ENCODE peak calls at places on chromosomes 6 and 20, in five cellular contexts. A is ovary, K is fibroblast of lung, J is astrocyte of the cerebellum, E is fibroblast of mammary gland. I is an unnamed sample.

GRCh38 chr6:7996538-7997225 is 67.5 kb downstream of the BLOC1S5 start:
- DNase-seq in A (no peak), K (peak), J (peak), E (peak), I (no peak)

GRCh38 chr20:9068896-9069663 is at the start of gene PLCB4:
- DNase-seq in A (peak), K (peak), J (no peak), E (peak), I (no peak)

GRCh38 chr6:105675715-105676397 is 273.0 kb upstream of the PREP start:
- DNase-seq in A (no peak), K (peak), J (peak), E (peak), I (peak)

GRCh38 chr6:44730771-44731391 is 343.4 kb downstream of the CDC5L start:
- DNase-seq in A (no peak), K (peak), J (peak), E (no peak), I (peak)

GRCh38 chr6:37514840-37515239 is 15.1 kb upstream of the CCDC167 start:
- DNase-seq in A (no peak), K (no peak), J (no peak), E (no peak), I (no peak)

GRCh38 chr6:150969901-150970300 is 104.4 kb downstream of the MTHFD1L start:
- DNase-seq in A (no peak), K (no peak), J (no peak), E (no peak), I (no peak)

GRCh38 chr6:111550953-111551352 is 54.7 kb downstream of the TRAF3IP2 start:
- DNase-seq in A (no peak), K (no peak), J (no peak), E (no peak), I (no peak)

GRCh38 chr20:48619126-48620101 is 208.4 kb downstream of the PREX1 start:
- DNase-seq in A (no peak), K (no peak), J (no peak), E (no peak), I (no peak)

GRCh38 chr20:53187402-53187801 is 215.2 kb downstream of the TSHZ2 start:
- DNase-seq in A (no peak), K (no peak), J (no peak), E (no peak), I (no peak)

GRCh38 chr20:53190225-53190624 is 218.1 kb downstream of the TSHZ2 start:
- DNase-seq in A (no peak), K (no peak), J (no peak), E (no peak), I (no peak)

GRCh38 chr20:53181866-53182376 is 209.8 kb downstream of the TSHZ2 start:
- DNase-seq in A (no peak), K (no peak), J (no peak), E (no peak), I (no peak)

GRCh38 chr20:53183181-53183580 is 211.0 kb downstream of the TSHZ2 start:
- DNase-seq in A (no peak), K (no peak), J (no peak), E (no peak), I (no peak)

GRCh38 chr20:53186630-53187029 is 214.5 kb downstream of the TSHZ2 start:
- DNase-seq in A (no peak), K (no peak), J (no peak), E (no peak), I (no peak)
- TF ChIP-seq CTCF in A (no peak), K (no peak), J (no peak), E (no peak), I (no peak)

DNA sequence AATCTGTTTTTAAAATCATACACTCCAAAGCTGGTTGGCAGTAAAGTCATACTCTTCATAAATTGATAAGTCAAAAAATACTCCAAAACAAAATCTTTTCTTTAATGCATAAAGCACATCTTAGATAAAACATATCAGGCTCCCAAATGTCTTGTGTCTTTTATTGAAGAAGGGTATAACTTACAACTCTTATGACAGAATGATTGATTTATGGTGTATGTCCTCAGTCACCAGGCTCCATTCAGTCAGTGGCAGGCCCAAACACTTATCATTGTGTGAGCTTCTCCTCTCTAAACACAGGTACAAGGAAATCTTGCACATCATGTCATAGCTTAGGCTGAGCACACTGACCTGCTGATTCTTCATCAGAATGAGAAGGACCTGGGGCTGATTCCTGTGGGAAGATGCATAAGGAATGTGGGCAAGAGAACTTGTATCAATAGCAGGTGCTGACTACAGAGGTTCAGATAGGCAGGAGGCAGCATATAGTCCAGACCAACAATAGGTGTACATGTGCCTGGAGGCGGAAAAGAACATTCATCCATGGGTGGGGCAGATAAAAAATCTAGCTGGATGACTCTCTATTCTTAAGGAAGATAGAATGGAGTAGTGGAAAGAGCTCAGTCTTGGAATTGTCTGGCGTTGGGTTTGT is 1.9 kb downstream of the CALHM5 start:
- DNase-seq in A (no peak), K (no peak), J (no peak), E (no peak), I (no peak)
- H3K4me3 ChIP-seq in A (no peak), K (peak), J (peak), E (peak), I (peak)

GRCh38 chr6:116447496-116448011 is 13.6 kb upstream of the CALHM6 start:
- DNase-seq in A (no peak), K (peak), J (peak), E (peak), I (peak)
- TF ChIP-seq CTCF in A (no peak), K (no peak), J (no peak), E (no peak), I (no peak)

GRCh38 chr6:46072866-46073265 is 56.9 kb upstream of the ENPP4 start:
- DNase-seq in A (no peak), K (no peak), J (no peak), E (no peak), I (no peak)
- H3K4me3 ChIP-seq in A (no peak), K (no peak), J (no peak), E (no peak), I (no peak)

GRCh38 chr20:10696650-10697049 is 22.9 kb upstream of the JAG1 start:
- DNase-seq in A (no peak), K (no peak), J (no peak), E (no peak), I (no peak)
- TF ChIP-seq CTCF in A (no peak), K (peak), J (peak), E (peak), I (peak)

GRCh38 chr6:11229267-11230043 is 3.0 kb downstream of the NEDD9 start:
- DNase-seq in A (no peak), K (no peak), J (no peak), E (no peak), I (no peak)
- H3K4me3 ChIP-seq in A (peak), K (peak), J (peak), E (no peak), I (peak)

DNA sequence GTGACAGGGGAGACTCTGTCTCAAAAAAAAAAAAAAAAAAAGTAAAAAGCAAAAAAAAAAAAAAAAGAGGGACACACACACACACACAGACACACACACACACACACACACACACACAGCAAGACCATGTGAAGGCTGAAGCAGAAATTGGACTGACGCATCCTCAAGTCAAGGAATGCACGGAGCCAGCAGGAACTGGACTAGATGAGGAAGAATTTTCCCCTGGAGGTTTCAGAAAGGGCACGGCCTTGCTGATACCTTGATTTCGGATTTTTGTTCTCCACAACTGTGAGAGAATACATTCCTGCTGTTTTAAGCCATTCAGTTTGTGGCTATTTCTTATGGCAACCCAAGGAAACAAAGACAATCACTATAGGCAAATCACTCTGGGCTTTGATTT is 176.9 kb upstream of the SALL4 start:
- DNase-seq in A (no peak), K (no peak), J (no peak), E (peak), I (no peak)
- TF ChIP-seq CTCF in A (no peak), K (no peak), J (no peak), E (no peak), I (no peak)

I was measured in AG09309.